ENCODE peak calls at places on chromosomes 4 and X, in five cellular contexts. One of them, this sample, is unnamed.
A peak's percentile ranks its signal among the peaks of the same experiment; 100 is the strongest.

GRCh38 chrX:100413231-100413630 is 3.2 kb upstream of the PCDH19 start:
- DNase-seq in fibroblast of lung: peak; percentile 67
- DNase-seq in GM23248: peak; percentile 77
- DNase-seq in suprapubic skin: no peak
- DNase-seq in NT2/D1: peak; percentile 56
- DNase-seq in this sample: no peak

GRCh38 chr4:170047774-170048354 is 21.7 kb upstream of the MFAP3L start:
- DNase-seq in fibroblast of lung: peak; percentile 83
- DNase-seq in GM23248: peak; percentile 71
- DNase-seq in suprapubic skin: no peak
- DNase-seq in NT2/D1: peak; percentile 43
- DNase-seq in this sample: peak; percentile 68

GRCh38 chr4:162761965-162762364 is 404.7 kb downstream of the NAF1 start:
- DNase-seq in fibroblast of lung: no peak
- DNase-seq in GM23248: no peak
- DNase-seq in suprapubic skin: no peak
- DNase-seq in NT2/D1: no peak
- DNase-seq in this sample: no peak

GRCh38 chr4:6221296-6221850 is 21.0 kb upstream of the JAKMIP1 start:
- DNase-seq in fibroblast of lung: no peak
- DNase-seq in GM23248: no peak
- DNase-seq in suprapubic skin: no peak
- DNase-seq in NT2/D1: no peak
- DNase-seq in this sample: no peak

GRCh38 chr4:158315706-158316105 is 105.4 kb downstream of the TMEM144 start:
- DNase-seq in fibroblast of lung: peak; percentile 85
- DNase-seq in GM23248: peak; percentile 86
- DNase-seq in suprapubic skin: no peak
- DNase-seq in NT2/D1: no peak
- DNase-seq in this sample: no peak

GRCh38 chr4:75004755-75005668 is 72.1 kb downstream of the PARM1 start:
- DNase-seq in fibroblast of lung: no peak
- DNase-seq in GM23248: no peak
- DNase-seq in suprapubic skin: no peak
- DNase-seq in NT2/D1: no peak
- DNase-seq in this sample: no peak

GRCh38 chrX:134020910-134021309 is 35.5 kb upstream of the GPC3 start:
- DNase-seq in fibroblast of lung: no peak
- DNase-seq in GM23248: no peak
- DNase-seq in suprapubic skin: no peak
- DNase-seq in NT2/D1: no peak
- DNase-seq in this sample: no peak

GRCh38 chrX:108131471-108131870 is 39.9 kb downstream of the ATG4A start:
- DNase-seq in fibroblast of lung: no peak
- DNase-seq in GM23248: peak; percentile 1
- DNase-seq in suprapubic skin: no peak
- DNase-seq in NT2/D1: no peak
- DNase-seq in this sample: no peak

GRCh38 chr4:70863099-70863790 is 23.6 kb upstream of the GRSF1 start:
- DNase-seq in fibroblast of lung: no peak
- DNase-seq in GM23248: no peak
- DNase-seq in suprapubic skin: no peak
- DNase-seq in NT2/D1: no peak
- DNase-seq in this sample: no peak

GRCh38 chr4:82744284-82744963 is 54.2 kb downstream of the SCD5 start:
- DNase-seq in fibroblast of lung: no peak
- DNase-seq in GM23248: peak; percentile 29
- DNase-seq in suprapubic skin: no peak
- DNase-seq in NT2/D1: no peak
- DNase-seq in this sample: no peak

GRCh38 chrX:49272426-49272825 is 2.8 kb downstream of the PPP1R3F start:
- DNase-seq in fibroblast of lung: no peak
- DNase-seq in GM23248: no peak
- DNase-seq in suprapubic skin: peak; percentile 19
- DNase-seq in NT2/D1: no peak
- DNase-seq in this sample: no peak

GRCh38 chr4:94758141-94758699 is 465 bp downstream of the BMPR1B start:
- DNase-seq in fibroblast of lung: no peak
- DNase-seq in GM23248: peak; percentile 67
- DNase-seq in suprapubic skin: peak; percentile 60
- DNase-seq in NT2/D1: no peak
- DNase-seq in this sample: peak; percentile 78

GRCh38 chrX:44989995-44990770 is 117.2 kb downstream of the KDM6A start:
- DNase-seq in fibroblast of lung: peak; percentile 28
- DNase-seq in GM23248: no peak
- DNase-seq in suprapubic skin: no peak
- DNase-seq in NT2/D1: no peak
- DNase-seq in this sample: no peak

GRCh38 chr4:126458993-126459392 is 1144.2 kb downstream of the FAT4 start:
- DNase-seq in fibroblast of lung: peak; percentile 41
- DNase-seq in GM23248: peak; percentile 37
- DNase-seq in suprapubic skin: no peak
- DNase-seq in NT2/D1: no peak
- DNase-seq in this sample: no peak

GRCh38 chr4:48746608-48747374 is 33.3 kb downstream of the FRYL start:
- DNase-seq in fibroblast of lung: no peak
- DNase-seq in GM23248: no peak
- DNase-seq in suprapubic skin: no peak
- DNase-seq in NT2/D1: no peak
- DNase-seq in this sample: no peak

GRCh38 chr4:52641853-52642563 is 17.1 kb downstream of the USP46 start:
- DNase-seq in fibroblast of lung: peak; percentile 39
- DNase-seq in GM23248: peak; percentile 67
- DNase-seq in suprapubic skin: no peak
- DNase-seq in NT2/D1: no peak
- DNase-seq in this sample: no peak

GRCh38 chrX:123665197-123665596 is 67.7 kb downstream of the THOC2 start:
- DNase-seq in fibroblast of lung: peak; percentile 0
- DNase-seq in GM23248: peak; percentile 1
- DNase-seq in suprapubic skin: no peak
- DNase-seq in NT2/D1: no peak
- DNase-seq in this sample: no peak

GRCh38 chrX:44953734-44954502 is 80.9 kb downstream of the KDM6A start:
- DNase-seq in fibroblast of lung: no peak
- DNase-seq in GM23248: no peak
- DNase-seq in suprapubic skin: no peak
- DNase-seq in NT2/D1: no peak
- DNase-seq in this sample: no peak

GRCh38 chr4:55184600-55185523 is 59.5 kb upstream of the KDR start:
- DNase-seq in fibroblast of lung: peak; percentile 84
- DNase-seq in GM23248: peak; percentile 60
- DNase-seq in suprapubic skin: no peak
- DNase-seq in NT2/D1: no peak
- DNase-seq in this sample: no peak

GRCh38 chrX:12304261-12304660 is 166.0 kb downstream of the FRMPD4 start:
- DNase-seq in fibroblast of lung: peak; percentile 19
- DNase-seq in GM23248: peak; percentile 10
- DNase-seq in suprapubic skin: no peak
- DNase-seq in NT2/D1: no peak
- DNase-seq in this sample: no peak

GRCh38 chr4:107283587-107284559 is 247.8 kb upstream of the DKK2 start:
- DNase-seq in fibroblast of lung: peak; percentile 72
- DNase-seq in GM23248: peak; percentile 97
- DNase-seq in suprapubic skin: no peak
- DNase-seq in NT2/D1: no peak
- DNase-seq in this sample: no peak

GRCh38 chr4:105022811-105023667 is 123.6 kb upstream of the TET2 start:
- DNase-seq in fibroblast of lung: peak; percentile 22
- DNase-seq in GM23248: no peak
- DNase-seq in suprapubic skin: no peak
- DNase-seq in NT2/D1: no peak
- DNase-seq in this sample: no peak

GRCh38 chrX:1126738-1127137 is 85.7 kb downstream of the CRLF2 start:
- DNase-seq in fibroblast of lung: no peak
- DNase-seq in GM23248: no peak
- DNase-seq in suprapubic skin: no peak
- DNase-seq in NT2/D1: no peak
- DNase-seq in this sample: no peak

GRCh38 chr4:88054909-88055308 is 47.5 kb downstream of the PKD2 start:
- DNase-seq in fibroblast of lung: peak; percentile 62
- DNase-seq in GM23248: peak; percentile 54
- DNase-seq in suprapubic skin: no peak
- DNase-seq in NT2/D1: peak; percentile 13
- DNase-seq in this sample: no peak

GRCh38 chrX:10039821-10040793 is 72.9 kb downstream of the CLDN34 start:
- DNase-seq in fibroblast of lung: peak; percentile 20
- DNase-seq in GM23248: peak; percentile 34
- DNase-seq in suprapubic skin: no peak
- DNase-seq in NT2/D1: no peak
- DNase-seq in this sample: no peak

GRCh38 chr4:38948551-38948950 is 80.9 kb downstream of the FAM114A1 start:
- DNase-seq in fibroblast of lung: peak; percentile 97
- DNase-seq in GM23248: peak; percentile 94
- DNase-seq in suprapubic skin: no peak
- DNase-seq in NT2/D1: no peak
- DNase-seq in this sample: no peak

GRCh38 chr4:73539386-73539785 is 57.8 kb downstream of the AFM start:
- DNase-seq in fibroblast of lung: peak; percentile 26
- DNase-seq in GM23248: peak; percentile 25
- DNase-seq in suprapubic skin: no peak
- DNase-seq in NT2/D1: no peak
- DNase-seq in this sample: no peak

GRCh38 chr4:38078590-38079381 is 118.6 kb downstream of the PTTG2 start:
- DNase-seq in fibroblast of lung: peak; percentile 95
- DNase-seq in GM23248: peak; percentile 88
- DNase-seq in suprapubic skin: no peak
- DNase-seq in NT2/D1: no peak
- DNase-seq in this sample: no peak

DNA sequence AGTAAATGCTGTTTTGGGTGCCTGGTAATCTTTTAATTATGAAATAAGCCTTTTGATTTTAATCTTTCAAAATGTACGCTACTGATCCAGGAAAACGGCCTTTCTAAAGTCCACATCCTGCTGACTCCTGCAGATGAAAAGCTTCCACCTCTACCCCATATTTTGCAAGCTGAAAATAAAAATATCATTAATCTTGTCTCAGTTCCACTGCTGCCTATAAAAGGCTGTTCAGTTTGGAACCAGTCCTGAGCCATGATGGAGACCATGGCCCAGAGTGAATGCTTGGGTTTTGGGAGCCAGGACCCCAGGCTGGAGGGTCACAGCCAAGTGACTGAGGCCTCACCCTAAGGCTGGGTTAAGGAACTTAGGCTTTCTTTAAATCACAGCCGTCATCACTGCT is 110.8 kb downstream of the AFF1 start:
- DNase-seq in fibroblast of lung: no peak
- DNase-seq in GM23248: no peak
- DNase-seq in suprapubic skin: no peak
- DNase-seq in NT2/D1: no peak
- DNase-seq in this sample: no peak
- H3K4me1 ChIP-seq in fibroblast of lung: peaks cover 13% of the 10 kb centered on the region
- H3K4me1 ChIP-seq in GM23248: peaks cover 29% of the 10 kb centered on the region
- H3K4me1 ChIP-seq in suprapubic skin: peaks cover 69% of the 10 kb centered on the region
- H3K4me1 ChIP-seq in NT2/D1: no peaks in the 10 kb centered on the region
- H3K4me1 ChIP-seq in this sample: peaks cover 45% of the 10 kb centered on the region

GRCh38 chr4:110249687-110250387 is 51.4 kb upstream of the ELOVL6 start:
- DNase-seq in fibroblast of lung: no peak
- DNase-seq in GM23248: peak; percentile 5
- DNase-seq in suprapubic skin: no peak
- DNase-seq in NT2/D1: no peak
- DNase-seq in this sample: no peak

GRCh38 chr4:110247591-110247990 is 49.2 kb upstream of the ELOVL6 start:
- DNase-seq in fibroblast of lung: no peak
- DNase-seq in GM23248: no peak
- DNase-seq in suprapubic skin: no peak
- DNase-seq in NT2/D1: no peak
- DNase-seq in this sample: no peak

GRCh38 chr4:110245567-110245966 is 47.2 kb upstream of the ELOVL6 start:
- DNase-seq in fibroblast of lung: peak; percentile 62
- DNase-seq in GM23248: peak; percentile 71
- DNase-seq in suprapubic skin: no peak
- DNase-seq in NT2/D1: no peak
- DNase-seq in this sample: no peak
- H3K36me3 ChIP-seq in fibroblast of lung: no peaks in the 10 kb centered on the region
- H3K36me3 ChIP-seq in GM23248: no peaks in the 10 kb centered on the region
- H3K36me3 ChIP-seq in suprapubic skin: no peaks in the 10 kb centered on the region
- H3K36me3 ChIP-seq in NT2/D1: no peaks in the 10 kb centered on the region
- H3K36me3 ChIP-seq in this sample: no peaks in the 10 kb centered on the region

GRCh38 chr4:153347117-153347516 is 2.6 kb downstream of the MND1 start:
- DNase-seq in fibroblast of lung: no peak
- DNase-seq in GM23248: no peak
- DNase-seq in suprapubic skin: no peak
- DNase-seq in NT2/D1: no peak
- DNase-seq in this sample: no peak
- H3K4me1 ChIP-seq in fibroblast of lung: no peaks in the 10 kb centered on the region
- H3K4me1 ChIP-seq in GM23248: peaks cover 6% of the 10 kb centered on the region
- H3K4me1 ChIP-seq in suprapubic skin: peaks cover 7% of the 10 kb centered on the region
- H3K4me1 ChIP-seq in NT2/D1: no peaks in the 10 kb centered on the region
- H3K4me1 ChIP-seq in this sample: peaks cover 4% of the 10 kb centered on the region

GRCh38 chrX:72268601-72269365 is 8.3 kb downstream of the RPS4X start:
- DNase-seq in fibroblast of lung: peak; percentile 69
- DNase-seq in GM23248: peak; percentile 75
- DNase-seq in suprapubic skin: no peak
- DNase-seq in NT2/D1: no peak
- DNase-seq in this sample: no peak
- H3K36me3 ChIP-seq in fibroblast of lung: peaks cover 19% of the 10 kb centered on the region
- H3K36me3 ChIP-seq in GM23248: peaks cover 21% of the 10 kb centered on the region
- H3K36me3 ChIP-seq in suprapubic skin: peaks cover 29% of the 10 kb centered on the region
- H3K36me3 ChIP-seq in NT2/D1: peaks cover 64% of the 10 kb centered on the region
- H3K36me3 ChIP-seq in this sample: peaks cover 39% of the 10 kb centered on the region

GRCh38 chrX:2184089-2184488 is 316.7 kb downstream of the DHRSX start:
- DNase-seq in fibroblast of lung: no peak
- DNase-seq in GM23248: no peak
- DNase-seq in suprapubic skin: no peak
- DNase-seq in NT2/D1: no peak
- DNase-seq in this sample: no peak
- H3K4me1 ChIP-seq in fibroblast of lung: no peaks in the 10 kb centered on the region
- H3K4me1 ChIP-seq in GM23248: no peaks in the 10 kb centered on the region
- H3K4me1 ChIP-seq in suprapubic skin: no peaks in the 10 kb centered on the region
- H3K4me1 ChIP-seq in NT2/D1: peaks cover 10% of the 10 kb centered on the region
- H3K4me1 ChIP-seq in this sample: no peaks in the 10 kb centered on the region

This sample was measured in ascending aorta.